ENCODE peak calls at places on chromosomes 16 and 17, in seven cellular contexts. F is NCI-H2029; C is transverse colon; N is stimulated activated CD4-positive, alpha-beta T cell treated with anti-CD3 and anti-CD28 coated beads, Interleukin-1b, Interleukin-23, amount 100 ng/mL, for 24 hours; O is tibial artery; E is immature natural killer cell; K is EL. M is an unnamed sample.

GRCh38 chr16:87627542-87628245 is 25.4 kb downstream of the JPH3 start:
- DNase-seq in K (no peak), N (no peak), F (no peak), E (no peak), C (no peak), O (no peak), M (no peak)

GRCh38 chr17:56292010-56292409 is 138.7 kb downstream of the ANKFN1 start:
- DNase-seq in C (no peak), N (no peak), K (peak), F (no peak), E (no peak), O (no peak), M (no peak)

GRCh38 chr17:81346908-81347349 is 48.3 kb upstream of the BAHCC1 start:
- DNase-seq in N (no peak), F (no peak), E (no peak), K (no peak), O (peak), C (no peak), M (no peak)

GRCh38 chr17:44565866-44566443 is 8.7 kb downstream of the FZD2 start:
- DNase-seq in F (no peak), C (no peak), N (no peak), E (no peak), K (no peak), O (no peak), M (no peak)

GRCh38 chr16:86762035-86762550 is 183.7 kb downstream of the FOXL1 start:
- DNase-seq in C (no peak), K (no peak), F (no peak), N (no peak), E (no peak), O (no peak), M (no peak)

GRCh38 chr17:8393470-8394231 is 4.0 kb downstream of the RNF222 start:
- DNase-seq in K (peak), C (peak), N (no peak), F (no peak), E (peak), O (no peak), M (no peak)

GRCh38 chr17:33944412-33944811 is 310.7 kb upstream of the CCL2 start:
- DNase-seq in O (no peak), C (no peak), E (no peak), K (no peak), F (no peak), N (no peak), M (no peak)

GRCh38 chr17:36641877-36642845 is 40.8 kb downstream of the MRM1 start:
- DNase-seq in E (no peak), F (no peak), C (peak), N (no peak), O (no peak), K (peak), M (no peak)

GRCh38 chr17:21417921-21418320 is 41.8 kb downstream of the KCNJ12 start:
- DNase-seq in E (no peak), K (no peak), F (no peak), C (no peak), O (no peak), N (no peak), M (no peak)

GRCh38 chr17:9987779-9988585 is 82.9 kb upstream of the RCVRN start:
- DNase-seq in O (no peak), N (no peak), C (peak), E (peak), F (no peak), K (peak), M (peak)

GRCh38 chr17:77320046-77320445 is 179.3 kb downstream of the SEC14L1 start:
- DNase-seq in N (no peak), C (peak), K (peak), F (no peak), O (peak), E (no peak), M (no peak)

GRCh38 chr16:86634290-86634689 is 55.9 kb downstream of the FOXL1 start:
- DNase-seq in N (no peak), E (no peak), K (peak), C (no peak), F (no peak), O (no peak), M (no peak)

GRCh38 chr16:2088759-2089358 is 41.1 kb downstream of the TSC2 start:
- DNase-seq in K (no peak), F (no peak), N (no peak), C (no peak), O (no peak), E (no peak), M (no peak)

M was measured in Panc1.